ENCODE peak calls at places on chromosomes 5 and 9, in six cellular contexts. Y is GM23338, E is stomach, F is endothelial cell of umbilical vein, L is spleen, R is breast epithelium. O is an unnamed sample.

GRCh38 chr9:132410642-132411041 is 631 bp downstream of the CFAP77 start:
- DNase-seq in Y (no peak), E (no peak), F (no peak), L (peak; percentile 73), R (no peak), O (no peak)

GRCh38 chr9:2809692-2810423 is 34.0 kb downstream of the PUM3 start:
- DNase-seq in Y (peak; percentile 82), E (no peak), F (peak; percentile 62), L (no peak), R (no peak), O (no peak)

GRCh38 chr9:110821064-110821463 is 152.5 kb downstream of the MUSK start:
- DNase-seq in Y (no peak), E (no peak), F (no peak), L (no peak), R (no peak), O (no peak)

GRCh38 chr5:20157089-20157488 is 169.1 kb upstream of the CDH18 start:
- DNase-seq in Y (no peak), E (no peak), F (no peak), L (no peak), R (no peak), O (no peak)

GRCh38 chr5:23235246-23235645 is 272.2 kb upstream of the PRDM9 start:
- DNase-seq in Y (peak; percentile 9), E (no peak), F (no peak), L (no peak), R (no peak), O (no peak)

GRCh38 chr9:114777841-114778240 is 28.0 kb downstream of the TNFSF15 start:
- DNase-seq in Y (no peak), E (no peak), F (peak; percentile 60), L (no peak), R (no peak), O (no peak)

GRCh38 chr9:136333045-136333444 is 5.7 kb downstream of the GPSM1 start:
- DNase-seq in Y (no peak), E (no peak), F (no peak), L (no peak), R (no peak), O (no peak)

GRCh38 chr5:103849934-103850333 is 287.3 kb upstream of the NUDT12 start:
- DNase-seq in Y (no peak), E (no peak), F (no peak), L (no peak), R (no peak), O (no peak)

GRCh38 chr5:132060501-132061161 is at the start of gene IL3:
- DNase-seq in Y (no peak), E (no peak), F (no peak), L (peak; percentile 68), R (peak; percentile 30), O (no peak)

GRCh38 chr9:101176384-101176783 is 147.9 kb downstream of the PLPPR1 start:
- DNase-seq in Y (peak; percentile 65), E (no peak), F (no peak), L (no peak), R (no peak), O (no peak)

GRCh38 chr9:106287108-106287631 is 575.8 kb upstream of the ZNF462 start:
- DNase-seq in Y (no peak), E (peak; percentile 32), F (no peak), L (peak; percentile 75), R (no peak), O (no peak)

GRCh38 chr5:56200856-56201638 is 32.1 kb downstream of the ANKRD55 start:
- DNase-seq in Y (peak; percentile 85), E (peak; percentile 76), F (peak; percentile 93), L (no peak), R (no peak), O (no peak)

GRCh38 chr9:99345936-99346335 is 123.9 kb downstream of the SEC61B start:
- DNase-seq in Y (no peak), E (no peak), F (peak; percentile 33), L (no peak), R (no peak), O (no peak)

GRCh38 chr9:127525426-127526188 is 74.3 kb downstream of the LRSAM1 start:
- DNase-seq in Y (peak; percentile 81), E (no peak), F (no peak), L (no peak), R (no peak), O (no peak)

GRCh38 chr5:169946743-169947142 is 33.6 kb downstream of the INSYN2B start:
- DNase-seq in Y (no peak), E (no peak), F (no peak), L (no peak), R (no peak), O (no peak)

GRCh38 chr9:21576331-21577189 is 94.4 kb upstream of the IFNE start:
- DNase-seq in Y (no peak), E (no peak), F (peak; percentile 89), L (no peak), R (no peak), O (no peak)

GRCh38 chr5:141567513-141568117 is 51.2 kb downstream of the DIAPH1 start:
- DNase-seq in Y (peak; percentile 65), E (no peak), F (peak; percentile 32), L (no peak), R (no peak), O (no peak)

GRCh38 chr5:78555870-78556269 is 92.7 kb downstream of the LHFPL2 start:
- DNase-seq in Y (no peak), E (no peak), F (no peak), L (no peak), R (no peak), O (peak; percentile 56)

GRCh38 chr5:135596788-135597187 is 18.0 kb upstream of the CXCL14 start:
- DNase-seq in Y (no peak), E (no peak), F (no peak), L (no peak), R (no peak), O (no peak)

GRCh38 chr5:61916621-61917620 is 389.1 kb upstream of the KIF2A start:
- DNase-seq in Y (no peak), E (no peak), F (no peak), L (no peak), R (no peak), O (no peak)

GRCh38 chr5:77627869-77628674 is 10.4 kb downstream of the OTP start:
- DNase-seq in Y (peak; percentile 78), E (no peak), F (no peak), L (no peak), R (no peak), O (no peak)

GRCh38 chr5:62143268-62144229 is 162.5 kb upstream of the KIF2A start:
- DNase-seq in Y (peak; percentile 70), E (no peak), F (peak; percentile 33), L (no peak), R (no peak), O (no peak)

GRCh38 chr9:113309204-113309813 is 6.1 kb upstream of the RNF183 start:
- DNase-seq in Y (peak; percentile 51), E (peak; percentile 28), F (peak; percentile 55), L (no peak), R (no peak), O (no peak)

GRCh38 chr9:127489471-127490115 is 38.3 kb downstream of the LRSAM1 start:
- DNase-seq in Y (peak; percentile 86), E (no peak), F (no peak), L (no peak), R (no peak), O (no peak)

GRCh38 chr5:55650391-55650790 is 61.7 kb downstream of the SLC38A9 start:
- DNase-seq in Y (no peak), E (no peak), F (peak; percentile 65), L (no peak), R (no peak), O (no peak)

GRCh38 chr5:169717298-169717697 is 80.2 kb downstream of the DOCK2 start:
- DNase-seq in Y (no peak), E (no peak), F (peak; percentile 45), L (no peak), R (no peak), O (no peak)

GRCh38 chr5:112779531-112779930 is 41.8 kb downstream of the APC start:
- DNase-seq in Y (no peak), E (no peak), F (no peak), L (no peak), R (no peak), O (no peak)

GRCh38 chr9:135309763-135310125 is 169.8 kb upstream of the PPP1R26 start:
- DNase-seq in Y (no peak), E (no peak), F (no peak), L (no peak), R (no peak), O (no peak)

GRCh38 chr9:94554078-94554438 is 825 bp upstream of the PCAT7 start:
- DNase-seq in Y (no peak), E (no peak), F (no peak), L (no peak), R (no peak), O (no peak)

GRCh38 chr5:38556599-38557308 is at the start of gene LIFR:
- DNase-seq in Y (peak; percentile 87), E (peak; percentile 86), F (peak; percentile 80), L (peak; percentile 85), R (peak; percentile 81), O (no peak)
- TF ChIP-seq POLR2AphosphoS5 in Y (peak; percentile 79), E (peak; percentile 89), F (peak; percentile 27), L (peak; percentile 78), R (peak; percentile 91), O (peak; percentile 96)

GRCh38 chr5:173963867-173964429 is 25.0 kb upstream of the C5orf47 start:
- DNase-seq in Y (peak; percentile 92), E (no peak), F (no peak), L (no peak), R (no peak), O (no peak)
- H3K4me3 ChIP-seq in Y (peak overlapping the region; percentile 39), E (peak overlapping the region; percentile 5), F (no peak overlapping the region), L (no peak overlapping the region), R (no peak overlapping the region), O (peak overlapping the region; percentile 3)

DNA sequence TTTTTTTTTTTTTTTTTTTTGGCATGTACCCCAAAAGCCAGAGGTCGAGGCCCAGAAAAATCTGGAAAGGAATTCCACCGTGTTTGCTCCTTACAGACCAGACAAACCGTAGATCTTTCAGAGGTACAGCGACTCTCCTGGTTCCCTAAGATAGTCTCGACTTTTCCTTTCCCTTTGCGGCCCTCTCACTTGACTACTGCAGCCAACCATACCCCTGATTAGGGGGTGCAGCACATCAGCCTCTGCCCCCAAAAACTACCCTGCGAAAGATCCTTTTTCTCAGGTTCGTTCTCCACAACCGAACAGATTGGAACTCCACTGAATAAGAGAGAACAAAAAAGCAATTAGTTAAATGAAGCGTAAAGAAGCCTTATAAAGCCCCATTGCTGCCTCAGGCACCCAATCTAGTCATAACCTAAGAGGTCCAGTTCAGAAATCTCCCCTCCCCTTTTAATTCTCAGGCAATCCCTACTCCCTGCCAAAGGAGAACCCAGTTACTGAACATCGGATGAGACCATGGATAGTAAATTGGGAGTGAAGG is 376 bp upstream of the TICAM2 start:
- DNase-seq in Y (no peak), E (no peak), F (no peak), L (no peak), R (no peak), O (no peak)
- TF ChIP-seq POLR2AphosphoS5 in Y (no peak), E (no peak), F (no peak), L (no peak), R (no peak), O (no peak)

GRCh38 chr9:122371851-122372250 is 1.0 kb downstream of the PTGS1 start:
- DNase-seq in Y (no peak), E (no peak), F (no peak), L (peak; percentile 33), R (no peak), O (no peak)

GRCh38 chr9:122376791-122377190 is 6.0 kb downstream of the PTGS1 start:
- DNase-seq in Y (no peak), E (peak; percentile 11), F (no peak), L (peak; percentile 42), R (no peak), O (no peak)

GRCh38 chr9:122377241-122378164 is 6.7 kb downstream of the PTGS1 start:
- DNase-seq in Y (no peak), E (no peak), F (no peak), L (peak; percentile 62), R (no peak), O (no peak)

GRCh38 chr9:122372856-122373845 is 2.3 kb downstream of the PTGS1 start:
- DNase-seq in Y (peak; percentile 30), E (no peak), F (no peak), L (peak; percentile 67), R (no peak), O (no peak)

GRCh38 chr9:122374885-122375420 is 4.1 kb downstream of the PTGS1 start:
- DNase-seq in Y (peak; percentile 52), E (peak; percentile 85), F (peak; percentile 46), L (peak; percentile 64), R (peak; percentile 77), O (no peak)
- H3K4me3 ChIP-seq in Y (peak overlapping the region; percentile 41), E (no peak overlapping the region), F (no peak overlapping the region), L (no peak overlapping the region), R (no peak overlapping the region), O (no peak overlapping the region)